ENCODE peak calls at places on chromosome 3, in nine cellular contexts. G is upper lobe of right lung; J is GM12878; X is A673; M is CD4-positive, alpha-beta memory T cell; H is CD4-positive, CD25-positive, alpha-beta regulatory T cell; F is NT2/D1; S is tibial artery; R is Caco-2. T is an unnamed sample.

GRCh38 chr3:58581328-58582091 is 4.3 kb upstream of the FAM107A start:
- DNase-seq in G (no peak), J (no peak), X (peak; percentile 40), M (no peak), H (no peak), F (no peak), S (no peak), R (no peak), T (no peak)

GRCh38 chr3:51808920-51809319 is 29.9 kb upstream of the IQCF6 start:
- DNase-seq in G (no peak), J (no peak), X (no peak), M (no peak), H (no peak), F (no peak), S (no peak), R (no peak), T (no peak)

GRCh38 chr3:69142090-69142489 is 19.7 kb upstream of the LMOD3 start:
- DNase-seq in G (no peak), J (no peak), X (no peak), M (no peak), H (no peak), F (no peak), S (no peak), R (no peak), T (no peak)

GRCh38 chr3:58585005-58585786 is 8.0 kb upstream of the FAM107A start:
- DNase-seq in G (peak; percentile 91), J (no peak), X (peak; percentile 68), M (peak; percentile 33), H (peak; percentile 13), F (peak; percentile 81), S (peak; percentile 86), R (peak; percentile 83), T (peak; percentile 78)

GRCh38 chr3:128112406-128112968 is 11.1 kb downstream of the RUVBL1 start:
- DNase-seq in G (no peak), J (peak; percentile 25), X (peak; percentile 49), M (peak; percentile 71), H (peak; percentile 67), F (no peak), S (no peak), R (no peak), T (no peak)

GRCh38 chr3:187935623-187936156 is 190.4 kb upstream of the BCL6 start:
- DNase-seq in G (no peak), J (peak; percentile 66), X (no peak), M (peak; percentile 18), H (no peak), F (no peak), S (no peak), R (no peak), T (peak; percentile 85)

GRCh38 chr3:154786724-154787123 is 293.4 kb upstream of the MME start:
- DNase-seq in G (no peak), J (no peak), X (peak; percentile 3), M (no peak), H (no peak), F (no peak), S (no peak), R (no peak), T (no peak)

GRCh38 chr3:107598926-107599754 is 76.4 kb downstream of the BBX start:
- DNase-seq in G (no peak), J (peak; percentile 59), X (no peak), M (peak; percentile 46), H (peak; percentile 32), F (no peak), S (peak; percentile 50), R (peak; percentile 27), T (peak; percentile 55)

GRCh38 chr3:119380697-119381096 is 82.7 kb downstream of the TMEM39A start:
- DNase-seq in G (no peak), J (no peak), X (peak; percentile 17), M (no peak), H (no peak), F (no peak), S (no peak), R (no peak), T (no peak)

GRCh38 chr3:98172621-98173020 is 6.1 kb downstream of the OR5H15 start:
- DNase-seq in G (no peak), J (no peak), X (peak; percentile 2), M (no peak), H (no peak), F (no peak), S (no peak), R (no peak), T (no peak)

GRCh38 chr3:153513236-153513635 is 351.2 kb downstream of the RAP2B start:
- DNase-seq in G (no peak), J (no peak), X (peak; percentile 45), M (peak; percentile 12), H (peak; percentile 17), F (peak; percentile 20), S (no peak), R (peak; percentile 9), T (no peak)

GRCh38 chr3:113129168-113129567 is 82.2 kb upstream of the BOC start:
- DNase-seq in G (no peak), J (no peak), X (no peak), M (no peak), H (no peak), F (no peak), S (no peak), R (no peak), T (no peak)

GRCh38 chr3:55622116-55622515 is 135.0 kb upstream of the WNT5A start:
- DNase-seq in G (no peak), J (no peak), X (no peak), M (no peak), H (no peak), F (no peak), S (no peak), R (no peak), T (no peak)

GRCh38 chr3:32780735-32781210 is 37.0 kb upstream of the TRIM71 start:
- DNase-seq in G (peak; percentile 85), J (no peak), X (peak; percentile 81), M (no peak), H (no peak), F (peak; percentile 99), S (peak; percentile 25), R (peak; percentile 91), T (peak; percentile 54)

GRCh38 chr3:187551419-187551818 is 118.8 kb downstream of the SST start:
- DNase-seq in G (no peak), J (no peak), X (no peak), M (no peak), H (no peak), F (no peak), S (no peak), R (no peak), T (no peak)

GRCh38 chr3:191366675-191367074 is 36.3 kb upstream of the UTS2B start:
- DNase-seq in G (no peak), J (no peak), X (peak; percentile 58), M (no peak), H (no peak), F (no peak), S (no peak), R (no peak), T (no peak)

GRCh38 chr3:101829066-101829830 is 20.1 kb upstream of the NFKBIZ start:
- DNase-seq in G (no peak), J (no peak), X (no peak), M (peak; percentile 44), H (peak; percentile 37), F (no peak), S (peak; percentile 68), R (no peak), T (no peak)

GRCh38 chr3:39088889-39089288 is 18.5 kb downstream of the GORASP1 start:
- DNase-seq in G (no peak), J (no peak), X (no peak), M (no peak), H (no peak), F (no peak), S (no peak), R (no peak), T (no peak)
- H3K36me3 ChIP-seq in G (peaks cover 94% of the 10 kb centered on the region), J (peaks cover 14% of the 10 kb centered on the region), X (no peaks in the 10 kb centered on the region), M (peaks cover 53% of the 10 kb centered on the region), H (peaks cover 92% of the 10 kb centered on the region), F (peaks cover 91% of the 10 kb centered on the region), S (peaks cover 87% of the 10 kb centered on the region), R (no peaks in the 10 kb centered on the region), T (peaks cover 2% of the 10 kb centered on the region)

DNA sequence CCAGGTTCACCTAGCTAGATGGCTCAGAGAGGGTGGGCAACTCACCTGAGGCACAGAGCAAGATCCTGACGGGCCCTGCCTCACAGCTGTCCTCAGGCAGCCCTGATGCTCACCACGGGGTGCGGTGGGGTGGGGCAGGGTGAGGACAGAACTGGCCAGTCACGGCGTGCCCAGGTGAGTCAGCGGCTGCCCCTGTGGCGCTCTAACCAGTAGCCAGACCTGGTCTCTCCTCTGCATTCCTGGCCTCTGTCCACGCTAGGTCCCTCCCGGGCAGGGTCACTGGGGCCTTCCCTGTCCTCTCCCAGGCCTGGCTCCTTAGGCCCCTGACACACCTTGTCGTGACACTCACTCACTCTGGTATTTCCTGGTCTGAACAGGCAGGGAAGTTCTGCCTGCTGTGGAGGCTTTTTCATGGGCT is 904 bp downstream of the ALS2CL start:
- DNase-seq in G (peak; percentile 94), J (no peak), X (no peak), M (no peak), H (no peak), F (no peak), S (no peak), R (peak; percentile 72), T (no peak)
- H3K4me3 ChIP-seq in G (peak overlapping the region; percentile 77), J (no peak overlapping the region), X (peak overlapping the region; percentile 41), M (peak overlapping the region; percentile 67), H (peak overlapping the region; percentile 67), F (peak overlapping the region; percentile 71), S (peak overlapping the region; percentile 74), R (peak overlapping the region; percentile 44), T (no peak overlapping the region)

GRCh38 chr3:12813967-12814366 is 17.5 kb downstream of the CAND2 start:
- DNase-seq in G (no peak), J (no peak), X (no peak), M (no peak), H (no peak), F (no peak), S (no peak), R (no peak), T (no peak)

GRCh38 chr3:12817341-12817705 is 20.8 kb downstream of the CAND2 start:
- DNase-seq in G (no peak), J (no peak), X (no peak), M (no peak), H (no peak), F (no peak), S (no peak), R (no peak), T (no peak)

GRCh38 chr3:12816521-12817340 is 20.3 kb downstream of the CAND2 start:
- DNase-seq in G (no peak), J (no peak), X (no peak), M (no peak), H (no peak), F (no peak), S (no peak), R (no peak), T (no peak)

GRCh38 chr3:12815719-12816118 is 19.2 kb downstream of the CAND2 start:
- DNase-seq in G (no peak), J (no peak), X (no peak), M (no peak), H (no peak), F (no peak), S (no peak), R (no peak), T (no peak)

GRCh38 chr3:12815078-12815477 is 18.6 kb downstream of the CAND2 start:
- DNase-seq in G (no peak), J (no peak), X (no peak), M (no peak), H (no peak), F (no peak), S (no peak), R (no peak), T (no peak)
- H3K36me3 ChIP-seq in G (no peaks in the 10 kb centered on the region), J (no peaks in the 10 kb centered on the region), X (no peaks in the 10 kb centered on the region), M (no peaks in the 10 kb centered on the region), H (no peaks in the 10 kb centered on the region), F (peaks cover 46% of the 10 kb centered on the region), S (peaks cover 52% of the 10 kb centered on the region), R (no peaks in the 10 kb centered on the region), T (no peaks in the 10 kb centered on the region)

DNA sequence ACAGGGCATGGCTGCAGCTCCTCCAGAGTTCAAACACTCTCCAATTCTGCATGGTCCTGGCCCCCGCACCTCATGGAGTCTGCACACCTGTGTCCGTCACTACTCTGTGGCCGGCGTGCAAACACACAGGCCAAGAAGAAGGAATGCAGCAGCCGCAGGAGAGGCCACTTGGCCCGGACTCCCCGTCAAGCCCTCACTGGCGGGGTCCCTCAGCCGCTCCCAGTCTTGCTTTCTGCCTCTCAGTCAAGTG is 16.3 kb downstream of the TNK2 start:
- DNase-seq in G (peak; percentile 81), J (no peak), X (no peak), M (no peak), H (no peak), F (no peak), S (no peak), R (no peak), T (no peak)
- H3K4me3 ChIP-seq in G (peak overlapping the region; percentile 34), J (no peak overlapping the region), X (no peak overlapping the region), M (no peak overlapping the region), H (no peak overlapping the region), F (no peak overlapping the region), S (peak overlapping the region; percentile 55), R (no peak overlapping the region), T (no peak overlapping the region)